ENCODE peak calls at places on chromosome 2, in five cellular contexts. A is GM23338, M is neural progenitor cell, K is GM23248, V is hepatocyte. E is an unnamed sample.

GRCh38 chr2:241095594-241096290 is 6.3 kb downstream of the MTERF4 start:
- DNase-seq in A (no peak), M (no peak), K (no peak), V (no peak), E (no peak)

GRCh38 chr2:60806988-60807681 is 51.1 kb downstream of the PAPOLG start:
- DNase-seq in A (no peak), M (peak; percentile 34), K (peak; percentile 87), V (no peak), E (peak; percentile 11)

GRCh38 chr2:96815326-96816126 is 542 bp upstream of the CNNM3 start:
- DNase-seq in A (peak; percentile 82), M (peak; percentile 46), K (peak; percentile 75), V (peak; percentile 60), E (peak; percentile 34)

GRCh38 chr2:228699400-228699799 is 517.9 kb upstream of the SPHKAP start:
- DNase-seq in A (no peak), M (no peak), K (peak; percentile 34), V (no peak), E (peak; percentile 5)

GRCh38 chr2:109452318-109453305 is 161.2 kb downstream of the SEPTIN10 start:
- DNase-seq in A (no peak), M (no peak), K (no peak), V (no peak), E (no peak)

GRCh38 chr2:120989911-120990441 is 254.3 kb downstream of the GLI2 start:
- DNase-seq in A (no peak), M (no peak), K (no peak), V (no peak), E (no peak)

GRCh38 chr2:242011516-242011915 is 142.0 kb downstream of the RTP5 start:
- DNase-seq in A (no peak), M (no peak), K (no peak), V (no peak), E (no peak)

GRCh38 chr2:33178209-33178608 is 231.5 kb downstream of the LTBP1 start:
- DNase-seq in A (no peak), M (no peak), K (no peak), V (no peak), E (no peak)

GRCh38 chr2:240648155-240648649 is 22.9 kb downstream of the GPR35 start:
- DNase-seq in A (no peak), M (no peak), K (no peak), V (no peak), E (no peak)

GRCh38 chr2:54149623-54150501 is 34.4 kb downstream of the ACYP2 start:
- DNase-seq in A (no peak), M (no peak), K (peak; percentile 43), V (no peak), E (peak; percentile 24)

GRCh38 chr2:189574793-189575475 is 5.7 kb downstream of the SLC40A1 start:
- DNase-seq in A (no peak), M (no peak), K (no peak), V (peak; percentile 14), E (no peak)

GRCh38 chr2:100870652-100871531 is 51.0 kb downstream of the NPAS2 start:
- DNase-seq in A (peak; percentile 67), M (peak; percentile 32), K (peak; percentile 21), V (no peak), E (peak; percentile 43)

GRCh38 chr2:128736689-128737545 is 418.2 kb upstream of the HS6ST1 start:
- DNase-seq in A (peak; percentile 95), M (peak; percentile 91), K (peak; percentile 75), V (peak; percentile 85), E (peak; percentile 57)

GRCh38 chr2:85668009-85668856 is at the start of gene SFTPB:
- DNase-seq in A (no peak), M (no peak), K (peak; percentile 70), V (no peak), E (no peak)

GRCh38 chr2:226585130-226585561 is 214.5 kb downstream of the IRS1 start:
- DNase-seq in A (no peak), M (no peak), K (no peak), V (no peak), E (no peak)

DNA sequence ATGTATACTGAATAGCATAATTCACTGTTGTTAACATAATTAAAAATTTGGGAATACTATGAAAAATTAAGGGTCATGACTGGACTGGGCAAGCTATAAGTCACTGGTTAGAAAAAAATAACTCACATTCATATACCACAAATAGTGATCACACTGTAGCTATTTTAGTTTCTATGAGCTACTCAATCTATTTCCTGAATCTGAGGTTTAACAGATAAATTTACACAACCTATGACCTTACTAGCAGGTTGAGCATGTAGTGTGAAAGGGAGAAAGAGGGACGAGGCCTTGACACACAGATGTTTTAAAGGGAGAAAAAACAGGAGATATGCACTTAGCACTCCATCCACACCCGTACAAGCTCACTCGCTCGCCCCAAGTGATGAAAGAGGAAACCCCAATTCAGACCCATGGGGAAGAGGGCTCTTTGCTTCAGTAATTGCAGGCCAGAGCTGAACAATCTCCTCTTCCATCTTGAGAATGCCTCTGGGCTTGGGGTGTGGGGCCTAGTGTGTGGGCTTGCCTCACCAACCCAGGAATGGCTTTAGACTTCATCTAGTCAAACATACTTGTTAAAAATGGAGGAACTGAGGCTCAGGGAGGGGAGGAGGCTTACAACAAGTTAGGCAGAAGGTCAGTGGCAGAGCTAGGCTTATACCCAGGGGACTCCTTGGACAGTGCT is 10.7 kb downstream of the CYRIA start:
- DNase-seq in A (no peak), M (no peak), K (no peak), V (no peak), E (no peak)
- H3K27ac ChIP-seq in A (no peak overlapping the region), M (no peak overlapping the region), K (no peak overlapping the region), V (no peak overlapping the region), E (no peak overlapping the region)

DNA sequence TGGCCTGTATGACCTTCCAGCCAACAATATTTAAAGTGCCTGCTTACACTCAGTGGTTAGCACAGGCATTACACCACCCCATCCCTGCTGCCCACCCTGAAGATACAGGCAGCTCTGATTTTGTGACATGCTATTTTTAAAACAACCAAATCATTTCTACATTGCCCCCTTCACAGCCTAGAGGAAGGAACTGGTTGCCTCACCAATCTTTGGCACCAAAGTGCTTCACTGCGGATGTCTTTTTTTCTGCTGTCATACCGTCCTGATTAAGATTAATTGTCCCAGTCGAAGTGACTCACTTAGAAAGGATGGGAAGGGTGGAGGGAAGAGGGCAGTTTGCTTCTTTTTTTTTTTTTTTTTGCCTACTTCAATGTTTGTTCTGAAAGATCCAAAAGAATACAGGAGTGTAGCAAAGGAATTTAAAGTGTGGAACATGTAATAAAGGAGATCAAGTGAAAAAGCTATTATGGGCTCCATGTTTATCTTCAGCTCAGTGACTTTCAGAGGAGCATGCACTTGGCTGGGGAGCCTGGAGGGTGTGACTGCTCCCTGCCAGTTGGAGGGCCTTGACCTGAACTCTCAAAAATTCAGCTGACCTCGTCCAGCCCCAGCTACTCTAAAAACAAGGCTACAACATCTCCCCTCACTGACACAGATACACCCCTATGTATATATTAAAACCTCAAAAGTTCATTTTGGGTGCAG is 501.1 kb upstream of the TNP1 start:
- DNase-seq in A (no peak), M (no peak), K (peak; percentile 83), V (peak; percentile 39), E (peak; percentile 87)
- TF ChIP-seq EZH2phosphoT487 in A (no peak), M (no peak), K (no peak), V (no peak), E (no peak)

GRCh38 chr2:38095079-38095478 is 19.1 kb upstream of the CYP1B1 start:
- DNase-seq in A (no peak), M (no peak), K (no peak), V (no peak), E (no peak)

GRCh38 chr2:38095996-38096861 is 20.3 kb upstream of the CYP1B1 start:
- DNase-seq in A (peak; percentile 69), M (peak; percentile 7), K (peak; percentile 80), V (peak; percentile 89), E (peak; percentile 94)

GRCh38 chr2:38093503-38093902 is 17.6 kb upstream of the CYP1B1 start:
- DNase-seq in A (no peak), M (no peak), K (peak; percentile 61), V (no peak), E (peak; percentile 39)

GRCh38 chr2:38097611-38098350 is 21.8 kb upstream of the CYP1B1 start:
- DNase-seq in A (no peak), M (peak; percentile 54), K (peak; percentile 59), V (no peak), E (no peak)

GRCh38 chr2:38095655-38095995 is 19.7 kb upstream of the CYP1B1 start:
- DNase-seq in A (no peak), M (no peak), K (no peak), V (no peak), E (no peak)
- H3K27ac ChIP-seq in A (no peak overlapping the region), M (no peak overlapping the region), K (peak overlapping the region; percentile 74), V (peak overlapping the region; percentile 86), E (peak overlapping the region; percentile 93)

GRCh38 chr2:42949125-42949524 is 156.7 kb upstream of the HAAO start:
- DNase-seq in A (no peak), M (no peak), K (no peak), V (no peak), E (no peak)
- TF ChIP-seq EZH2phosphoT487 in A (no peak), M (no peak), K (no peak), V (no peak), E (no peak)

GRCh38 chr2:39124000-39124769 is 3.3 kb upstream of the SOS1 start:
- DNase-seq in A (peak; percentile 100), M (peak; percentile 100), K (peak; percentile 99), V (peak; percentile 99), E (peak; percentile 98)

GRCh38 chr2:39123436-39123999 is 2.7 kb upstream of the SOS1 start:
- DNase-seq in A (no peak), M (no peak), K (no peak), V (no peak), E (no peak)

GRCh38 chr2:39128919-39129391 is 8.1 kb upstream of the SOS1 start:
- DNase-seq in A (no peak), M (no peak), K (peak; percentile 20), V (no peak), E (peak; percentile 52)

GRCh38 chr2:39124770-39125075 is 3.9 kb upstream of the SOS1 start:
- DNase-seq in A (no peak), M (no peak), K (no peak), V (no peak), E (no peak)

GRCh38 chr2:39127973-39128372 is 7.1 kb upstream of the SOS1 start:
- DNase-seq in A (no peak), M (no peak), K (peak; percentile 67), V (no peak), E (peak; percentile 21)
- H3K27ac ChIP-seq in A (no peak overlapping the region), M (no peak overlapping the region), K (peak overlapping the region; percentile 59), V (no peak overlapping the region), E (no peak overlapping the region)

DNA sequence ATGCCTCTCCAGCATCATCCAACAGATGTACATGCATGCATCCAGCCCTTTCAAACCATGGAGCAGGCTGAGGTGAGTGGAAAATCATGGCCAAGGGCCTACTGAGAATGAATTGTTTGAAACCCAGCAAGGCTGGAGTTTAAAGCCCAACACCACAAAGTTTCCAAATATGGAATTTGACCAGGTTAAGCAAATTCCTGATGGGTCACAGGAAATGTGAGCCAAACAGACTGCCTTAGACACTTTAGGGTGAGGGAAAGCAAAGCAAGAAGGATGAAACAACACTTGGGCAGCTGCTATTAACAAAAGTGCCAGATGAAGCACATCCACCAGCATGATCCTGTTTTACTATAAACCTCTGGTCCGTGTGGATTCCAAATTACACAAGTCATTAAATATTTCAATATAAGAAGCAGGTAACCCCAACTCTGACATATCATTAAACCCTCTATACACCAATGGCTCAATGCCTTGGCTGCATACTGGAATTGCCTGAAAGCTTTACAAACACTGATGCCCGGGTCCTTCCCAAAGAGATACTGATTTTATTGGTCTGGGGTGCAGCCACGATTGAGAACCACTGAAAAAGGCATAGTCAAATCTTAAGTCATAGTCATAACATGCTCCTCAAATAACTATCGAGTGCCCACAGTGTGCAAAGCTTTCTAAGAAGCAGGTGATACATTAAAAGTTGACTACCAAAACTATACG is 9.1 kb downstream of the KLF7 start:
- DNase-seq in A (no peak), M (no peak), K (no peak), V (no peak), E (no peak)
- TF ChIP-seq EZH2phosphoT487 in A (no peak), M (no peak), K (no peak), V (no peak), E (no peak)

GRCh38 chr2:236010920-236011685 is 157.1 kb downstream of the GBX2 start:
- DNase-seq in A (no peak), M (no peak), K (no peak), V (no peak), E (no peak)
- H3K27ac ChIP-seq in A (no peak overlapping the region), M (no peak overlapping the region), K (no peak overlapping the region), V (no peak overlapping the region), E (no peak overlapping the region)